ENCODE peak calls at places on chromosomes 1 and 21, in eight cellular contexts. E, T, Y, H, R, S, K and W are unnamed samples.
A peak's percentile ranks its signal among the peaks of the same experiment; 100 is the strongest.

GRCh38 chr1:107534632-107535031 is 393.8 kb downstream of the NTNG1 start:
- DNase-seq in R (no peak), Y (no peak), E (no peak), S (no peak), H (no peak), T (peak; percentile 17), K (no peak), W (no peak)

GRCh38 chr1:64917328-64917861 is 49.0 kb downstream of the JAK1 start:
- DNase-seq in H (no peak), K (peak; percentile 96), S (peak; percentile 78), E (no peak), T (peak; percentile 42), R (peak; percentile 60), Y (no peak), W (no peak)

GRCh38 chr1:182617734-182618288 is 13.6 kb upstream of the RGS16 start:
- DNase-seq in Y (no peak), T (no peak), S (peak; percentile 48), K (peak; percentile 62), H (no peak), R (no peak), E (no peak), W (no peak)

GRCh38 chr1:93845554-93846150 is 33.4 kb downstream of the DNTTIP2 start:
- DNase-seq in E (no peak), Y (no peak), R (peak; percentile 78), S (no peak), H (no peak), K (peak; percentile 60), T (peak; percentile 11), W (peak; percentile 49)

GRCh38 chr1:9444532-9444931 is 94.7 kb upstream of the SLC25A33 start:
- DNase-seq in T (no peak), E (no peak), H (no peak), S (no peak), K (no peak), R (no peak), Y (no peak), W (no peak)

GRCh38 chr1:119720866-119721440 is 9.2 kb downstream of the PHGDH start:
- DNase-seq in T (no peak), S (no peak), Y (no peak), H (no peak), E (no peak), K (no peak), R (no peak), W (no peak)

GRCh38 chr21:25955646-25956045 is 214.9 kb downstream of the APP start:
- DNase-seq in K (no peak), E (no peak), Y (no peak), H (no peak), R (no peak), S (no peak), T (no peak), W (no peak)

GRCh38 chr1:220012259-220012658 is 34.0 kb downstream of the EPRS1 start:
- DNase-seq in E (no peak), R (no peak), H (no peak), K (no peak), S (no peak), T (no peak), Y (no peak), W (no peak)

GRCh38 chr1:59169703-59170102 is 127.2 kb upstream of the FGGY start:
- DNase-seq in E (no peak), S (no peak), H (no peak), T (no peak), Y (no peak), R (no peak), K (no peak), W (no peak)

GRCh38 chr1:62746086-62746808 is 37.7 kb upstream of the ATG4C start:
- DNase-seq in Y (no peak), T (no peak), K (peak; percentile 61), R (peak; percentile 65), E (no peak), S (peak; percentile 52), H (no peak), W (no peak)

GRCh38 chr1:11357291-11357690 is 84.3 kb downstream of the UBIAD1 start:
- DNase-seq in K (no peak), Y (no peak), S (no peak), T (no peak), E (no peak), R (peak; percentile 57), H (no peak), W (no peak)

GRCh38 chr1:85822696-85823095 is 114.5 kb upstream of the ZNHIT6 start:
- DNase-seq in K (no peak), H (no peak), Y (no peak), E (no peak), T (no peak), S (no peak), R (no peak), W (no peak)

GRCh38 chr1:237482777-237483176 is 407.9 kb downstream of the ZP4 start:
- DNase-seq in S (no peak), R (no peak), E (no peak), H (no peak), Y (no peak), K (peak; percentile 31), T (no peak), W (no peak)

GRCh38 chr1:46132529-46133180 is at the start of gene PIK3R3:
- DNase-seq in R (peak; percentile 99), K (peak; percentile 97), T (peak; percentile 97), Y (peak; percentile 91), E (peak; percentile 76), H (peak; percentile 99), S (peak; percentile 99), W (peak; percentile 99)

GRCh38 chr1:9289090-9289534 is 3.6 kb upstream of the SPSB1 start:
- DNase-seq in H (peak; percentile 29), Y (peak; percentile 95), E (peak; percentile 91), R (peak; percentile 86), S (peak; percentile 74), K (no peak), T (peak; percentile 85), W (peak; percentile 55)